ENCODE peak calls at places on chromosomes 16 and 17, in ten cellular contexts. H is tibial nerve; A is neural progenitor cell; R is naive thymus-derived CD4-positive, alpha-beta T cell; J is lung; Y is uterus; U is WERI-Rb-1; T is MG63; K is suprapubic skin; S is CD8-positive, alpha-beta memory T cell. L is an unnamed sample.
A peak's percentile ranks its signal among the peaks of the same experiment; 100 is the strongest.

GRCh38 chr17:81480140-81480917 is 32.3 kb downstream of the ACTG1 start:
- DNase-seq in H (peak; percentile 36), A (no peak), R (no peak), J (no peak), Y (no peak), U (no peak), T (peak; percentile 68), K (no peak), S (no peak), L (no peak)

GRCh38 chr17:13735444-13735843 is 133.7 kb upstream of the HS3ST3A1 start:
- DNase-seq in H (no peak), A (peak; percentile 57), R (no peak), J (no peak), Y (no peak), U (peak; percentile 70), T (no peak), K (no peak), S (no peak), L (no peak)

GRCh38 chr17:73489333-73489732 is 154.9 kb downstream of the SDK2 start:
- DNase-seq in H (no peak), A (no peak), R (no peak), J (no peak), Y (no peak), U (peak; percentile 47), T (no peak), K (no peak), S (no peak), L (no peak)

GRCh38 chr17:8397636-8398035 is at the start of gene RNF222:
- DNase-seq in H (no peak), A (no peak), R (no peak), J (no peak), Y (no peak), U (no peak), T (no peak), K (no peak), S (no peak), L (no peak)

GRCh38 chr17:65855245-65855644 is 293.8 kb upstream of the AXIN2 start:
- DNase-seq in H (no peak), A (no peak), R (no peak), J (no peak), Y (no peak), U (no peak), T (peak; percentile 34), K (no peak), S (no peak), L (no peak)

GRCh38 chr16:56337858-56338325 is 87.5 kb downstream of the AMFR start:
- DNase-seq in H (no peak), A (no peak), R (no peak), J (no peak), Y (no peak), U (no peak), T (no peak), K (no peak), S (no peak), L (no peak)

GRCh38 chr17:75778861-75779249 is 5.8 kb upstream of the UNK start:
- DNase-seq in H (no peak), A (peak; percentile 82), R (peak; percentile 66), J (no peak), Y (no peak), U (no peak), T (no peak), K (peak; percentile 81), S (peak; percentile 76), L (peak; percentile 58)

GRCh38 chr16:2520784-2521577 is 810 bp downstream of the AMDHD2 start:
- DNase-seq in H (no peak), A (peak; percentile 53), R (peak; percentile 88), J (peak; percentile 41), Y (peak; percentile 21), U (no peak), T (no peak), K (peak; percentile 85), S (peak; percentile 85), L (peak; percentile 64)

GRCh38 chr17:67700037-67700436 is 17.7 kb upstream of the NOL11 start:
- DNase-seq in H (no peak), A (peak; percentile 69), R (no peak), J (no peak), Y (no peak), U (no peak), T (no peak), K (no peak), S (no peak), L (no peak)

GRCh38 chr17:1640329-1641064 is 5.0 kb downstream of the SCARF1 start:
- DNase-seq in H (no peak), A (no peak), R (no peak), J (no peak), Y (no peak), U (no peak), T (peak; percentile 28), K (no peak), S (no peak), L (no peak)

GRCh38 chr16:75446416-75446815 is 13.1 kb upstream of the CFDP1 start:
- DNase-seq in H (no peak), A (no peak), R (no peak), J (no peak), Y (no peak), U (no peak), T (no peak), K (no peak), S (no peak), L (no peak)

GRCh38 chr16:75443301-75443700 is 10.0 kb upstream of the CFDP1 start:
- DNase-seq in H (no peak), A (no peak), R (no peak), J (no peak), Y (no peak), U (no peak), T (no peak), K (no peak), S (no peak), L (no peak)

DNA sequence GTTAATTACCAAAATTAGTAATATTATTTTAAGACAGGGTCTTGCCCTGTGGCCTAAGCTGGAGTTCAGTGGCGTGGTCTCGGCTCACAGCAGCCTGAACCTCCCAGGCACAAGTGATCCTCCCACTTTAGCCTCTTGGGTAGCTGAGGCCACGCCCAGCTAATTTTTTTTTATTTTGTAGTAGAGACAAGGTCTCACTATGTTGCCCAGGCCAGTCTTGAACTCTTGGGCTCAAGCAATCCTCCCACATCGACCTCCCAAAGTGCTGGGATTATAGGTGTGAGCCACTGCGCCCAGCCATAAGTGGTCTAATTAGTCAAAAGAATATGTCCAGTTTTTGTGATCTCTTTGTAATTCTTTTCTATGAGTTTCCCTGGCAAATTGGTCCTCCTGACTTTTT is 12.0 kb upstream of the CFDP1 start:
- DNase-seq in H (no peak), A (no peak), R (no peak), J (no peak), Y (no peak), U (no peak), T (no peak), K (no peak), S (no peak), L (no peak)
- H3K9me3 ChIP-seq in H (no peaks in the 10 kb centered on the region), A (no peaks in the 10 kb centered on the region), R (no peaks in the 10 kb centered on the region), J (no peaks in the 10 kb centered on the region), Y (no peaks in the 10 kb centered on the region), U (no peaks in the 10 kb centered on the region), T (no peaks in the 10 kb centered on the region), K (no peaks in the 10 kb centered on the region), S (no peaks in the 10 kb centered on the region), L (no peaks in the 10 kb centered on the region)

DNA sequence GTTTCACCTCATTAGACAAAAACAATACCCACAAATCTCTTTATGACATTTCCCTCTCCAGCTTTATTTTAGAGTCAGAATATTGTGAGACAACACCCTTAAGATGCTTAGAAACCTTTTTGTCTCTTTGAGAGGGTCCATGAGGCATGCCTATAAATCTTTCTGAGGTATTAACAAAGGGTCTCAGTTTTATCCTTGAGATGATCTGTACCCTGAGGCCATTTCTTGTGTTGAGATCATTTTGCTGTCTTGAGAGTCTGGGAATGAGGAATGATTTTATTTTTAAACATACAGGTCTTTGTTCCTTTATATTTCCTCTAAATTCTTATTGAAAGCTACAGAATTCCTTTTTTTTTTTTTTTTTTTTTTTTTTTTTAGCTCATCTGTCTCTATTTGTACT is 179.7 kb upstream of the HS3ST4 start:
- DNase-seq in H (no peak), A (no peak), R (no peak), J (no peak), Y (no peak), U (no peak), T (no peak), K (no peak), S (no peak), L (no peak)
- H3K9me3 ChIP-seq in H (no peaks in the 10 kb centered on the region), A (no peaks in the 10 kb centered on the region), R (no peaks in the 10 kb centered on the region), J (peaks cover 4% of the 10 kb centered on the region), Y (no peaks in the 10 kb centered on the region), U (no peaks in the 10 kb centered on the region), T (no peaks in the 10 kb centered on the region), K (no peaks in the 10 kb centered on the region), S (no peaks in the 10 kb centered on the region), L (no peaks in the 10 kb centered on the region)

GRCh38 chr16:35311475-35311874 is 1852.1 kb downstream of the TP53TG3F start:
- DNase-seq in H (no peak), A (no peak), R (no peak), J (no peak), Y (no peak), U (peak; percentile 8), T (no peak), K (no peak), S (no peak), L (no peak)
- H3K9me3 ChIP-seq in H (no peaks in the 10 kb centered on the region), A (peaks cover 8% of the 10 kb centered on the region), R (peaks cover 5% of the 10 kb centered on the region), J (no peaks in the 10 kb centered on the region), Y (no peaks in the 10 kb centered on the region), U (no peaks in the 10 kb centered on the region), T (no peaks in the 10 kb centered on the region), K (no peaks in the 10 kb centered on the region), S (no peaks in the 10 kb centered on the region), L (peaks cover 4% of the 10 kb centered on the region)

GRCh38 chr16:82992826-82993225 is 366.1 kb downstream of the CDH13 start:
- DNase-seq in H (no peak), A (no peak), R (no peak), J (no peak), Y (no peak), U (no peak), T (no peak), K (no peak), S (no peak), L (no peak)

GRCh38 chr16:82991941-82992675 is 365.3 kb downstream of the CDH13 start:
- DNase-seq in H (no peak), A (no peak), R (no peak), J (no peak), Y (no peak), U (no peak), T (no peak), K (no peak), S (no peak), L (no peak)

GRCh38 chr16:82987767-82988166 is 361.0 kb downstream of the CDH13 start:
- DNase-seq in H (no peak), A (no peak), R (no peak), J (no peak), Y (no peak), U (no peak), T (no peak), K (no peak), S (no peak), L (no peak)

GRCh38 chr16:82991435-82991834 is 364.7 kb downstream of the CDH13 start:
- DNase-seq in H (no peak), A (no peak), R (no peak), J (no peak), Y (no peak), U (no peak), T (no peak), K (no peak), S (no peak), L (no peak)

DNA sequence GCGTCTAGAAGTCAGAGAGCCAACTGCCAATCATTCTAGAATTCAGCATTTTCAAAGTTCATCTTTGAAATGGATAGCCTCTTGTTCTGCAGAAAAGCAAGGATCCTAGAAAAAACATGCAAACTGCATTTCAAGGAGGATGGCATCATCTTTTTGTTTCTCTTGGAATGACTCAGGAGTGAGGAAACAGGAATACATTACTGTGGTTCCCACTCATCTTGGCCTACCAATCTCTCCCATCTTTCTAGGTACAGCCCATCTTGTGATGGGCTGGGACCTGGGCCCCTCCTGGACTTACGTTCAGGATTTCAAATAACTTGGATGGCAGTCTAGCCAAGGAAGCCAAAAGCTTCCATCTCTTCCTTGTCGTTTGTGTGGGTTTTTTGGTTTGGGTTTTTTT is 363.4 kb downstream of the CDH13 start:
- DNase-seq in H (no peak), A (no peak), R (no peak), J (no peak), Y (no peak), U (no peak), T (no peak), K (no peak), S (no peak), L (no peak)
- H3K9me3 ChIP-seq in H (no peaks in the 10 kb centered on the region), A (no peaks in the 10 kb centered on the region), R (no peaks in the 10 kb centered on the region), J (no peaks in the 10 kb centered on the region), Y (no peaks in the 10 kb centered on the region), U (no peaks in the 10 kb centered on the region), T (no peaks in the 10 kb centered on the region), K (no peaks in the 10 kb centered on the region), S (no peaks in the 10 kb centered on the region), L (no peaks in the 10 kb centered on the region)